ENCODE peak calls at places on chromosomes 16 and 17, in seven cellular contexts. C is stomach; M is CD8-positive, alpha-beta memory T cell; P is body of pancreas; K is heart left ventricle; H is prostate gland; Y is neural progenitor cell. F is an unnamed sample. For H3K4me1, H3K36me3 and H3K27me3, the result is how much of the 10 kb centered on the place peaks cover.

GRCh38 chr16:66271074-66272060 is 95.1 kb upstream of the CDH5 start:
- DNase-seq in M (no peak), H (no peak), K (no peak), C (no peak), Y (no peak), P (no peak), F (no peak)

GRCh38 chr17:57604771-57605733 is 140.0 kb downstream of the CCDC182 start:
- DNase-seq in H (peak), C (peak), Y (peak), M (peak), K (peak), P (peak), F (peak)

GRCh38 chr16:81904320-81904719 is 107.0 kb downstream of the SDR42E1 start:
- DNase-seq in P (no peak), C (no peak), H (no peak), M (no peak), K (no peak), Y (no peak), F (no peak)

GRCh38 chr16:16828913-16829398 is 450.0 kb downstream of the NPIPA7 start:
- DNase-seq in P (no peak), M (no peak), K (no peak), Y (peak), H (no peak), C (no peak), F (no peak)

GRCh38 chr16:86925067-86925791 is 346.9 kb downstream of the FOXL1 start:
- DNase-seq in H (no peak), P (no peak), K (no peak), M (no peak), Y (no peak), C (no peak), F (peak)

GRCh38 chr16:10607157-10607556 is 26.8 kb upstream of the EMP2 start:
- DNase-seq in K (no peak), P (no peak), Y (no peak), C (no peak), H (no peak), M (no peak), F (no peak)

GRCh38 chr17:77455111-77455877 is 314.5 kb downstream of the SEC14L1 start:
- DNase-seq in H (no peak), P (no peak), C (no peak), Y (no peak), M (no peak), K (no peak), F (no peak)

GRCh38 chr16:16009396-16009795 is 60.0 kb downstream of the ABCC1 start:
- DNase-seq in Y (no peak), P (no peak), K (peak), H (no peak), M (no peak), C (no peak), F (no peak)

GRCh38 chr16:53509906-53510703 is 7.1 kb upstream of the AKTIP start:
- DNase-seq in M (peak), Y (peak), C (peak), K (peak), H (peak), P (peak), F (peak)

GRCh38 chr17:21573961-21574610 is 118.2 kb upstream of the KCNJ18 start:
- DNase-seq in H (no peak), Y (no peak), C (peak), P (peak), M (peak), K (peak), F (peak)

GRCh38 chr17:78717431-78717980 is 64.6 kb downstream of the CYTH1 start:
- DNase-seq in M (no peak), C (no peak), P (peak), K (no peak), H (peak), Y (no peak), F (no peak)

GRCh38 chr17:1936766-1937165 is 88.4 kb downstream of the RTN4RL1 start:
- DNase-seq in P (no peak), C (no peak), M (no peak), K (no peak), H (no peak), Y (no peak), F (no peak)

GRCh38 chr17:82879241-82879640 is 39.4 kb upstream of the ZNF750 start:
- DNase-seq in C (no peak), K (no peak), P (no peak), H (no peak), Y (no peak), M (no peak), F (no peak)

GRCh38 chr16:29664133-29664912 is 1.3 kb downstream of the SPN start:
- DNase-seq in H (no peak), M (peak), K (no peak), P (peak), C (no peak), Y (peak), F (no peak)

GRCh38 chr16:82741073-82741615 is 114.4 kb downstream of the CDH13 start:
- DNase-seq in M (no peak), Y (no peak), H (no peak), K (no peak), P (no peak), C (no peak), F (no peak)

GRCh38 chr17:74177018-74177450 is 26.4 kb upstream of the RPL38 start:
- DNase-seq in Y (no peak), M (no peak), C (no peak), P (no peak), K (no peak), H (no peak), F (no peak)

GRCh38 chr17:18921912-18922451 is 30.0 kb upstream of the SLC5A10 start:
- DNase-seq in P (no peak), K (no peak), H (no peak), Y (no peak), M (no peak), C (no peak), F (peak)

GRCh38 chr17:58378895-58379824 is 27.2 kb upstream of the SUPT4H1 start:
- DNase-seq in Y (no peak), P (no peak), C (no peak), K (no peak), M (no peak), H (no peak), F (no peak)

GRCh38 chr17:67995568-67996191 is 589 bp downstream of the C17orf58 start:
- DNase-seq in P (no peak), Y (peak), M (peak), K (peak), H (peak), C (peak), F (peak)

DNA sequence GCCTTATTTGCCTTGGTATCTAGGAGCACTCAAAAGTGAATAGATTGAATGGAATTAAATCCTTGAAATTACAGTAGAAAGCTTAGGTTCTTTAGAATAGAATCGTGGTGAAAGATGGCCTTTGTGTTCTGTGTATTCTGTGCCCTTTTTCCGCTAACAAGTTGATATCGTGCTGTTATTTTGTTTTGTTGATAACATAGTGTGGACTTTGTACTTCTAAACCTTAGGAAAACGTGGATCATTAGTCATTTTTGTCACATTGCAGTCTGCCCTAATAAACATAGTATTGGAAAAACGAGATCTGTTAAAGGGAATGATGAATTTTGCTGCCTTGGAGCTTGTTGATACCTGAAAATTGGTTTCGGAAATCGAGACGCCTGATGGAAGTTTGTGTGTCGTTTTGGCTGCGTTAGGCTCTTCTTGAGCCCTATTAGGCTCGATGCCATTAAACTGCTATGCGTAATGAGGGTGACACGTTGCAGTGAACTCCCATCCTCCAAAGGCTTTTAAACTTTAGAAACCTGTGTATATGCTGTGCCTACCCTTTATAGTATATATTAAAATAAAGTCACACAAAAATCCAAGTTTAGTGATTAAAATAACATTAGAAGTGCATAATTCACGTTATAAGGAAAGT is 145.7 kb downstream of the PRKCA start:
- DNase-seq in M (no peak), H (no peak), C (no peak), Y (no peak), P (peak), K (no peak), F (peak)
- H3K4me1 ChIP-seq in M (under half), H (under half), C (under half), Y (under half), P (under half), K (under half), F (under half)

GRCh38 chr16:3465911-3466584 is 22.6 kb downstream of the NAA60 start:
- DNase-seq in K (no peak), M (no peak), Y (no peak), P (no peak), C (no peak), H (no peak), F (no peak)
- H3K36me3 ChIP-seq in K (under half), M (under half), Y (under half), P (under half), C (under half), H (under half), F (under half)

DNA sequence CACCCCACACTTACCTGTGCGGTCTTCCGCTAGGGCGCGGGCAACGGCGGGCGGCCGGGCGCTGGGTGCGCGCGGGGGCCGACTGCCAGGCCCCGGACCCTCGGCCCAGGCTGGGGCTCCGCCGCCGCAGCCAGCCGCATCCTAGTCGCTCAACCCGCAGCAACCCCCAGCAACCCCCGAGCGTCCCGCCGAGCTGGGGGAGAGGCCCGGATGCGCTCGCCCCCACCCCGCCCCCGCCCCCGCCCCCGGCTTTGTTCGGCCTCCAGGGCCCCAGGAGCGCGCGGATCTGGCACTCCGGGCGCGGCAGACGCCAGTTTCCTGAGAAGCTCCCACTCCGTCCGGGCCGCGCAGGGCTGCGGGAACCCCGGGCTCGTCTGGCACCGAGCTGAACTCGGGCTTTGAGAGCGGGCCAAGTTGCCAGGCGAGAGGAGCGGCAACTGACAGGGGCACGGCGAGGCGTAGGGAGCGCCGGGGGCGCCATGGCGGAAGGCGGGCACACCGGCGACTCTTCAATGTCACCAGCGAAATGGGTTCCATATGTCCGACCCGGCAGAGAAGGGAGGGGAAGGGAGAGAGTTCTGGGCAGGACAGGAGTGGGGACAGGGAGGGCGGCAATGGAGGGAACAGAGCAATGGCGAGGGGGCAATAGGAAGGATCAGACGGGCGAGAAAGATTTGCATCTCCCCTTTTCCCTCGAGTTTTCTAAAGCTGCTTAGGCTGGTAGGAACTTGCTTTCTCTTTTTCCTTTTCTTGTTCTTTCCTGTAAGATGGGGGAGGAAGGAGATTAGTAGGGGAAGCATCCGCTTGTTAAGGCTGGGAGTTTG is 13.7 kb downstream of the HOXB4 start:
- DNase-seq in P (no peak), M (no peak), C (no peak), H (no peak), K (no peak), Y (no peak), F (no peak)
- H3K27me3 ChIP-seq in P (under half), M (under half), C (half or more), H (under half), K (half or more), Y (half or more), F (under half)

GRCh38 chr17:17062356-17062755 is 20.1 kb downstream of the MPRIP start:
- DNase-seq in Y (no peak), M (no peak), H (no peak), P (no peak), K (no peak), C (no peak), F (no peak)

GRCh38 chr17:17062866-17063265 is 20.6 kb downstream of the MPRIP start:
- DNase-seq in M (no peak), H (no peak), Y (no peak), P (peak), K (no peak), C (no peak), F (peak)

GRCh38 chr17:17064322-17064721 is 22.1 kb downstream of the MPRIP start:
- DNase-seq in M (no peak), H (no peak), Y (no peak), C (no peak), P (no peak), K (no peak), F (no peak)

GRCh38 chr17:17061516-17061915 is 19.3 kb downstream of the MPRIP start:
- DNase-seq in C (no peak), M (no peak), H (no peak), P (no peak), Y (no peak), K (no peak), F (no peak)

GRCh38 chr17:17063546-17064122 is 21.4 kb downstream of the MPRIP start:
- DNase-seq in K (peak), C (peak), Y (no peak), P (peak), H (no peak), M (peak), F (peak)
- H3K4me1 ChIP-seq in K (half or more), C (under half), Y (under half), P (half or more), H (under half), M (under half), F (under half)

F was measured in small intestine.